ENCODE peak calls at places on chromosomes 7 and 10, in seven cellular contexts. R, V, M, B, G, K and H are unnamed samples.
A peak's percentile ranks its signal among the peaks of the same experiment; 100 is the strongest.

GRCh38 chr10:48805848-48806247 is 121.2 kb downstream of the WDFY4 start:
- DNase-seq in R (no peak), V (no peak), M (no peak), B (no peak), G (no peak), K (no peak), H (no peak)

GRCh38 chr10:75652136-75652535 is 220.7 kb downstream of the LRMDA start:
- DNase-seq in R (no peak), V (no peak), M (no peak), B (no peak), G (no peak), K (no peak), H (no peak)

GRCh38 chr10:132095403-132096113 is 29.8 kb downstream of the JAKMIP3 start:
- DNase-seq in R (no peak), V (no peak), M (no peak), B (no peak), G (no peak), K (no peak), H (no peak)

GRCh38 chr7:133290676-133291332 is 37.9 kb downstream of the EXOC4 start:
- DNase-seq in R (no peak), V (no peak), M (no peak), B (no peak), G (no peak), K (no peak), H (no peak)

GRCh38 chr7:16084370-16084769 is 337.0 kb downstream of the CRPPA start:
- DNase-seq in R (no peak), V (no peak), M (no peak), B (no peak), G (no peak), K (no peak), H (no peak)

GRCh38 chr7:335358-336148 is 45.6 kb downstream of the FOXL3 start:
- DNase-seq in R (no peak), V (no peak), M (no peak), B (no peak), G (no peak), K (no peak), H (no peak)

GRCh38 chr7:2270495-2270894 is 28.5 kb downstream of the NUDT1 start:
- DNase-seq in R (peak; percentile 23), V (no peak), M (no peak), B (no peak), G (no peak), K (no peak), H (no peak)

GRCh38 chr7:93390660-93391059 is 158.5 kb downstream of the VPS50 start:
- DNase-seq in R (no peak), V (no peak), M (no peak), B (no peak), G (no peak), K (no peak), H (no peak)

GRCh38 chr7:32243891-32244290 is 173.7 kb upstream of the PDE1C start:
- DNase-seq in R (no peak), V (no peak), M (no peak), B (no peak), G (no peak), K (no peak), H (no peak)

GRCh38 chr10:4810093-4810492 is 15.9 kb upstream of the AKR1E2 start:
- DNase-seq in R (no peak), V (no peak), M (no peak), B (no peak), G (no peak), K (no peak), H (no peak)

GRCh38 chr7:45073843-45074737 is 14.7 kb downstream of the NACAD start:
- DNase-seq in R (no peak), V (no peak), M (no peak), B (peak; percentile 62), G (no peak), K (no peak), H (peak; percentile 26)

GRCh38 chr7:2001601-2002442 is 230.9 kb downstream of the MAD1L1 start:
- DNase-seq in R (no peak), V (no peak), M (no peak), B (peak; percentile 59), G (no peak), K (no peak), H (no peak)

GRCh38 chr10:50291261-50291850 is 40.0 kb upstream of the ASAH2 start:
- DNase-seq in R (no peak), V (no peak), M (peak; percentile 29), B (no peak), G (no peak), K (no peak), H (no peak)

GRCh38 chr10:71782917-71783490 is 9.7 kb upstream of the VSIR start:
- DNase-seq in R (no peak), V (no peak), M (no peak), B (no peak), G (no peak), K (no peak), H (no peak)
- TF ChIP-seq CTCF in R (no peak), V (no peak), M (no peak), B (no peak), G (no peak), K (no peak), H (no peak)

DNA sequence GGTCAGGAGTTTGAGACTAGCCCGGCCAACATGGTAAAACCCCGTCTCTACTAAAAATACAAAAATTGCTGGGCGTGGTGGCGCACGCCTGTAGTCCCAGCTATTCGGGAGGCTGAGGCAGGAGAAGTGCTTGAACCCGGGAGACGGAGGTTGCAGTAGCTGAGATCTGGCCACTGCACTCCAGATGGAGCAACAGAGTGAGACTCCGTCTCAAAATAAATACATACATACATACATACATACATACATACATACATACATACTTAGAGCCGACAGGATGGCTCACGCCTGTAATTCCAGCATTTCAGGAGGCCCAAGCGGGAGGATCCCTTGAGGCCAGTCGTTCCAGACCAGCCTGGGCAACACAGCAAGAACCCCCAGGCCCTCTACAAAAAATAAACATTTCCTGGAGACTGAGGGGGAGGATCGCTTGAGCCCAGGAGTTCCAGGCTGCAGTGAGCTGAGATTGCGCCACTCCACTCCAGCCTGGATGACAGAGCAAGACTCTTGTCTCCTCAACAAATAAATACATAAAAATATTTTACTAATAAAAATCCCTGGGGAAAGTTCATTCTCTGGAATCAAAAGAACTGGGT is 90.9 kb upstream of the TNRC18 start:
- DNase-seq in R (no peak), V (peak; percentile 77), M (no peak), B (no peak), G (no peak), K (no peak), H (no peak)
- H3K4me3 ChIP-seq in R (peak overlapping the region; percentile 64), V (peak overlapping the region; percentile 78), M (peak overlapping the region; percentile 99), B (peak overlapping the region; percentile 88), G (peak overlapping the region; percentile 96), K (no peak overlapping the region), H (peak overlapping the region; percentile 90)

DNA sequence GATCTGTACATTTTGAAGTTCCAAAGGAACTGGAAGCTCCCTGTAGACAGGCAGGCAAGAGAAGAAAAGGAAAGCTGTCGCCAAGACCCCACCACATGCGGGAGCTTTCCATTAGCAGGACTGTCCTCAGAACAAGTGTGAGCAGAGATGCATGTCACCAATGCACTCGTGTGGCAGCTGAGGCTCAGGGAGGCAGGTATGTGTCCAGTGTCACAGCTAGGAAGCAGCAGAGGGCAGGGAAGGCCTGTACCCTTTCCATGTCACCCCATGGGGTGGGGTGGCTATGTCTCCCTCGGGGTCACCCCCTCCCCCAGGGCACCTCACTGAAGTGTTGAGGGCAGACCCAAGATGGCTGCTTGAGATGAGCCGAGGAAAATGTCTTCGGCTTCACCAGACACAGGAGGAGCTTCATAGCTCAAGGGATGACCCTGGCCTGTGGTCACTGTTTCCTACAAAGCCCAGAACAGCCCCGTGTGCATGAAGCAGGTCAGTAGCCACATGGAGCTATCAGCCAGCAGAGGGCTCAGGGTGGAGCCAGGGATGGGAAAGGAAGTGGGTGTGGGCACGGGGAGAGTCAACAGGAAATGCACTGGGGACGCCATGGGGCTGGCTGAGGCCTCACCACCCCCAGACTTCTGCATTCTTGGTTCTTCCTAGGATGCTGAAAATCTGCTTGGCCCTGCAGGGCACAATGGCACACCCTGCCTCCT is 96.6 kb downstream of the FAM53B start:
- DNase-seq in R (no peak), V (peak; percentile 12), M (peak; percentile 80), B (peak; percentile 80), G (no peak), K (peak; percentile 79), H (no peak)
- H3K4me1 ChIP-seq in R (peaks cover 60% of the 10 kb centered on the region), V (no peaks in the 10 kb centered on the region), M (peaks cover 25% of the 10 kb centered on the region), B (peaks cover 27% of the 10 kb centered on the region), G (peaks cover 32% of the 10 kb centered on the region), K (peaks cover 49% of the 10 kb centered on the region), H (peaks cover 5% of the 10 kb centered on the region)

DNA sequence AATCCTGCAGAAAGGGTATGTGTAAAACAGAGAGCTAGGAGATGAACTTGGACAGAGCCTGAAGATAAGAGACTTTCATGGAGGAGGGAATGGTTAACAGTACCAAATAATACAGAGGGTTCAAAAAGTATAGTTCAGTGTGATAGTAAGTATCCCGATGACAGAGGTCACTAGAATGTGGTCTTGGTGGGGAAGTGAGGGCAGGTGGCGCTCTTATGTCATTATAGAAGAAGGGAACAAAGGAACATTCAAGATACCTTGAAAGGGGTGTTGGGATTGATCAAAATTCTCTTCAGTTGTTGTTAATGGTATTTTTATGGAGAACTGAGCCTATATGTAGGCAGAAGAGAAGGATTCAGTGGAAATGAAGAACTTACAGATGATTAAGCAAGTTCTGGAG is 312.5 kb downstream of the SUGCT start:
- DNase-seq in R (peak; percentile 13), V (peak; percentile 2), M (peak; percentile 3), B (no peak), G (no peak), K (no peak), H (no peak)
- TF ChIP-seq CTCF in R (peak; percentile 56), V (peak; percentile 13), M (peak; percentile 55), B (no peak), G (no peak), K (no peak), H (no peak)

DNA sequence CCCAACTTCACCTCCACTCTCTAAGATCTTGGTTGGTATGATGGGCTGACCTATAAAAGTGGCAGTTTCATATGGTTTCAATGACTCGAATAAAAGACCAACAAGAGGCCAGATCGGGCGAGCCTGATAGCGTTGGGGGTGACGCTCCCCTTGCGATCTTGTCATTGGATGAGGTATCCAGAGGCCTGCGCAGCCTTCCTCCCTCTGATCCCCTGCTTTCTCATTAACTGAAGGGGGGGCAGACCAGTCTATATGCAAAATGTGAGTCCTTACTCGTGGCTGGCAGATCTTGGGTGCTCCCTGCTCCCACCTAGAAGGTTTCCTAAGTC is 937 bp upstream of the COBL start:
- DNase-seq in R (peak; percentile 43), V (no peak), M (no peak), B (no peak), G (no peak), K (no peak), H (no peak)
- H3K4me3 ChIP-seq in R (peak overlapping the region; percentile 71), V (peak overlapping the region; percentile 60), M (no peak overlapping the region), B (no peak overlapping the region), G (peak overlapping the region; percentile 58), K (no peak overlapping the region), H (peak overlapping the region; percentile 86)

GRCh38 chr10:29375888-29376287 is 87.0 kb downstream of the LYZL1 start:
- DNase-seq in R (no peak), V (no peak), M (no peak), B (no peak), G (no peak), K (no peak), H (no peak)
- H3K4me1 ChIP-seq in R (peaks cover 7% of the 10 kb centered on the region), V (no peaks in the 10 kb centered on the region), M (no peaks in the 10 kb centered on the region), B (peaks cover under 1% of the 10 kb centered on the region), G (no peaks in the 10 kb centered on the region), K (no peaks in the 10 kb centered on the region), H (no peaks in the 10 kb centered on the region)